ENCODE peak calls at places on chromosomes 7 and 10, in seven cellular contexts. H is RWPE1; M is cerebellum; P is activated CD4-positive, alpha-beta T cell treated with anti-CD3 and anti-CD28 coated beads for 48 hours; L is EH; Y is brain microvascular endothelial cell; K is AG09309. E is an unnamed sample.

GRCh38 chr10:23294638-23295247 is 49.9 kb downstream of the C10orf67 start:
- DNase-seq in H (peak; percentile 11), M (no peak), P (no peak), L (peak; percentile 19), Y (no peak), K (no peak), E (no peak)

GRCh38 chr10:110701618-110701971 is 57.5 kb downstream of the RBM20 start:
- DNase-seq in H (no peak), M (no peak), P (no peak), L (peak; percentile 28), Y (no peak), K (no peak), E (no peak)

GRCh38 chr7:158094671-158095256 is 492.9 kb downstream of the PTPRN2 start:
- DNase-seq in H (no peak), M (no peak), P (no peak), L (no peak), Y (no peak), K (no peak), E (peak; percentile 85)

GRCh38 chr10:60426425-60426824 is 36.8 kb upstream of the ANK3 start:
- DNase-seq in H (peak; percentile 62), M (no peak), P (no peak), L (peak; percentile 89), Y (peak; percentile 73), K (peak; percentile 72), E (no peak)

GRCh38 chr7:27647052-27647451 is 15.6 kb downstream of the HIBADH start:
- DNase-seq in H (peak; percentile 85), M (no peak), P (no peak), L (peak; percentile 69), Y (peak; percentile 86), K (peak; percentile 41), E (no peak)

GRCh38 chr10:2748287-2748686 is 319.1 kb upstream of the PFKP start:
- DNase-seq in H (no peak), M (no peak), P (no peak), L (no peak), Y (no peak), K (no peak), E (no peak)

GRCh38 chr7:144656960-144657359 is 178.9 kb downstream of the TPK1 start:
- DNase-seq in H (no peak), M (no peak), P (no peak), L (no peak), Y (no peak), K (no peak), E (peak; percentile 24)

GRCh38 chr7:146700015-146700560 is 583.5 kb downstream of the CNTNAP2 start:
- DNase-seq in H (no peak), M (no peak), P (no peak), L (no peak), Y (no peak), K (no peak), E (no peak)

GRCh38 chr10:116765549-116766162 is 23.3 kb upstream of the HSPA12A start:
- DNase-seq in H (no peak), M (no peak), P (peak; percentile 60), L (peak; percentile 17), Y (no peak), K (no peak), E (peak; percentile 77)

GRCh38 chr7:141674702-141675101 is 27.3 kb downstream of the DENND11 start:
- DNase-seq in H (no peak), M (no peak), P (peak; percentile 18), L (no peak), Y (no peak), K (no peak), E (peak; percentile 88)

GRCh38 chr7:362416-363096 is 72.6 kb downstream of the FOXL3 start:
- DNase-seq in H (no peak), M (no peak), P (peak; percentile 60), L (peak; percentile 11), Y (no peak), K (no peak), E (no peak)

GRCh38 chr10:24762966-24763623 is 39.4 kb upstream of the ARHGAP21 start:
- DNase-seq in H (peak; percentile 32), M (no peak), P (no peak), L (peak; percentile 75), Y (peak; percentile 33), K (no peak), E (peak; percentile 47)

E was measured in H7.